ENCODE peak calls at places on chromosomes 6 and 20, in five cellular contexts. W is tibial nerve, X is neural progenitor cell, D is foreskin fibroblast, A is uterus. G is an unnamed sample.

GRCh38 chr6:57173886-57174510 is 1.9 kb downstream of the BAG2 start:
- DNase-seq in W (peak), D (peak), A (peak), X (peak), G (no peak)

GRCh38 chr20:59077705-59078104 is 35.1 kb upstream of the PRELID3B start:
- DNase-seq in A (no peak), X (no peak), D (no peak), W (no peak), G (no peak)

GRCh38 chr6:10425973-10426780 is 11.3 kb upstream of the TFAP2A start:
- DNase-seq in W (no peak), A (no peak), D (peak), X (peak), G (no peak)

GRCh38 chr6:149940673-149940984 is 1.2 kb upstream of the ULBP2 start:
- DNase-seq in W (no peak), D (no peak), A (no peak), X (no peak), G (no peak)

GRCh38 chr20:16175322-16175721 is 397.9 kb downstream of the KIF16B start:
- DNase-seq in A (no peak), X (no peak), D (no peak), W (no peak), G (no peak)

GRCh38 chr6:102701019-102701418 is 1307.5 kb downstream of the GRIK2 start:
- DNase-seq in X (no peak), W (no peak), A (no peak), D (no peak), G (no peak)

GRCh38 chr6:2841264-2842138 is at the start of gene SERPINB1:
- DNase-seq in D (peak), W (peak), A (peak), X (peak), G (peak)

GRCh38 chr20:49228676-49229075 is 9.5 kb downstream of the DDX27 start:
- DNase-seq in X (no peak), W (no peak), D (no peak), A (no peak), G (no peak)

GRCh38 chr6:168441434-168442391 is 729 bp downstream of the SMOC2 start:
- DNase-seq in X (peak), D (no peak), A (no peak), W (no peak), G (no peak)

GRCh38 chr6:162543221-162543620 is 184.3 kb downstream of the PRKN start:
- DNase-seq in A (no peak), X (peak), W (no peak), D (no peak), G (no peak)

GRCh38 chr6:63904844-63905243 is 269.2 kb downstream of the PHF3 start:
- DNase-seq in W (no peak), X (no peak), D (peak), A (no peak), G (no peak)

GRCh38 chr6:151413372-151414145 is 22.2 kb upstream of the ZBTB2 start:
- DNase-seq in X (no peak), D (no peak), W (no peak), A (no peak), G (no peak)

GRCh38 chr20:34977365-34978091 is 21.9 kb downstream of the MYH7B start:
- DNase-seq in W (no peak), D (no peak), A (no peak), X (no peak), G (no peak)

GRCh38 chr20:34578521-34579147 is 20.1 kb downstream of the MAP1LC3A start:
- DNase-seq in X (no peak), D (no peak), W (no peak), A (no peak), G (no peak)

GRCh38 chr6:13248053-13248452 is 80.3 kb downstream of the TBC1D7 start:
- DNase-seq in A (no peak), D (peak), W (no peak), X (peak), G (no peak)

GRCh38 chr20:47125553-47126373 is 230.7 kb downstream of the ZMYND8 start:
- DNase-seq in X (peak), A (peak), W (peak), D (no peak), G (no peak)

GRCh38 chr6:3277851-3278416 is 19.2 kb downstream of the PSMG4 start:
- DNase-seq in W (no peak), X (no peak), A (peak), D (no peak), G (no peak)

GRCh38 chr6:30568245-30568644 is 3.0 kb upstream of the ABCF1 start:
- DNase-seq in A (no peak), D (no peak), W (no peak), X (no peak), G (no peak)

GRCh38 chr6:7341989-7342742 is 29.2 kb upstream of the SSR1 start:
- DNase-seq in X (no peak), D (peak), W (no peak), A (no peak), G (no peak)

GRCh38 chr20:14051454-14051853 is 56.1 kb downstream of the MACROD2 start:
- DNase-seq in D (no peak), W (no peak), A (no peak), X (no peak), G (no peak)

GRCh38 chr20:13130707-13131103 is 90.4 kb upstream of the ISM1 start:
- DNase-seq in D (no peak), W (no peak), A (no peak), X (no peak), G (no peak)

GRCh38 chr6:6461138-6461537 is 127.4 kb upstream of the LY86 start:
- DNase-seq in W (no peak), D (no peak), X (no peak), A (no peak), G (no peak)

GRCh38 chr6:4732691-4733315 is 43.4 kb upstream of the CDYL start:
- DNase-seq in W (peak), X (peak), D (peak), A (peak), G (no peak)

GRCh38 chr6:36196049-36196879 is at the start of gene BRPF3:
- DNase-seq in A (peak), W (peak), D (peak), X (peak), G (peak)

GRCh38 chr6:146997062-146997461 is 207.2 kb upstream of the STXBP5 start:
- DNase-seq in W (no peak), A (no peak), X (no peak), D (peak), G (no peak)

GRCh38 chr6:41675176-41675767 is 37.0 kb downstream of the MDFI start:
- DNase-seq in W (no peak), X (no peak), A (no peak), D (no peak), G (no peak)

GRCh38 chr6:159941286-159942113 is 27.4 kb upstream of the IGF2R start:
- DNase-seq in D (peak), A (no peak), X (peak), W (no peak), G (no peak)

GRCh38 chr6:158018851-158019361 is 37.2 kb downstream of the SYNJ2 start:
- DNase-seq in D (peak), W (no peak), X (no peak), A (no peak), G (no peak)

GRCh38 chr6:110357696-110358535 is at the start of gene METTL24:
- DNase-seq in A (peak), W (no peak), X (peak), D (no peak), G (no peak)

GRCh38 chr6:76776876-76777275 is 686.4 kb downstream of the HTR1B start:
- DNase-seq in X (no peak), W (no peak), A (no peak), D (no peak), G (no peak)

GRCh38 chr20:61991476-61991875 is 74.2 kb downstream of the TAF4 start:
- DNase-seq in D (peak), A (no peak), X (no peak), W (no peak), G (no peak)

GRCh38 chr20:61989741-61990140 is 75.9 kb downstream of the TAF4 start:
- DNase-seq in A (no peak), X (no peak), W (no peak), D (no peak), G (no peak)

GRCh38 chr20:61988665-61989064 is 77.0 kb downstream of the TAF4 start:
- DNase-seq in W (no peak), X (no peak), A (no peak), D (no peak), G (no peak)

GRCh38 chr20:61993058-61993457 is 72.6 kb downstream of the TAF4 start:
- DNase-seq in X (no peak), W (no peak), D (no peak), A (no peak), G (no peak)

GRCh38 chr20:61990484-61990883 is 75.2 kb downstream of the TAF4 start:
- DNase-seq in A (no peak), W (no peak), X (no peak), D (no peak), G (no peak)
- H3K4me3 ChIP-seq in A (no peak), W (no peak), X (no peak), D (no peak), G (no peak)

GRCh38 chr6:137936798-137937197 is 69.7 kb downstream of the TNFAIP3 start:
- DNase-seq in W (no peak), D (no peak), A (no peak), X (no peak), G (no peak)

GRCh38 chr6:137938770-137939379 is 71.8 kb downstream of the TNFAIP3 start:
- DNase-seq in D (no peak), W (no peak), A (no peak), X (no peak), G (no peak)

GRCh38 chr6:137931849-137932465 is 64.9 kb downstream of the TNFAIP3 start:
- DNase-seq in X (no peak), D (no peak), W (no peak), A (no peak), G (no peak)

GRCh38 chr6:137928286-137928685 is 61.2 kb downstream of the TNFAIP3 start:
- DNase-seq in W (no peak), X (no peak), A (no peak), D (no peak), G (no peak)

DNA sequence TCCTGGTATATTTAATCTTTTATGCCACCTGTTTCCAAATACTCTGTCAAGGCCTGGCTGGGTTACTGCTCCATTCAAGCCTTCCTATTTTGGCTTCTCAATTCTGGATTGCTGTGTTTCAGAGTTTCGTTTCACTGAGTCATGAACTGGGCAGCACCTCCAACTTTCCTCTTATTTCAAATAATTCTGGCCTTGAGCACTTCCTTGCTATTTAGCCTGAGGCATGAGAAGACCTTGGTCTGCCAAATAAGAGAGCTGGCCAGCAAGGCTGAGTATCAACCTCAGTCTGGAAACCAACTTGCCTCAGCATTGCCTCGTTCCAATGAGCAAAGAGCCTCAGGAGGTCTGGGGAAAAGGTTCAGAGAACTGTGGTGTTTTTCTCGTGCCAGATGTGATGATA is 66.6 kb downstream of the TNFAIP3 start:
- DNase-seq in W (peak), A (no peak), D (peak), X (no peak), G (peak)
- H3K4me3 ChIP-seq in W (no peak), A (no peak), D (no peak), X (no peak), G (no peak)

DNA sequence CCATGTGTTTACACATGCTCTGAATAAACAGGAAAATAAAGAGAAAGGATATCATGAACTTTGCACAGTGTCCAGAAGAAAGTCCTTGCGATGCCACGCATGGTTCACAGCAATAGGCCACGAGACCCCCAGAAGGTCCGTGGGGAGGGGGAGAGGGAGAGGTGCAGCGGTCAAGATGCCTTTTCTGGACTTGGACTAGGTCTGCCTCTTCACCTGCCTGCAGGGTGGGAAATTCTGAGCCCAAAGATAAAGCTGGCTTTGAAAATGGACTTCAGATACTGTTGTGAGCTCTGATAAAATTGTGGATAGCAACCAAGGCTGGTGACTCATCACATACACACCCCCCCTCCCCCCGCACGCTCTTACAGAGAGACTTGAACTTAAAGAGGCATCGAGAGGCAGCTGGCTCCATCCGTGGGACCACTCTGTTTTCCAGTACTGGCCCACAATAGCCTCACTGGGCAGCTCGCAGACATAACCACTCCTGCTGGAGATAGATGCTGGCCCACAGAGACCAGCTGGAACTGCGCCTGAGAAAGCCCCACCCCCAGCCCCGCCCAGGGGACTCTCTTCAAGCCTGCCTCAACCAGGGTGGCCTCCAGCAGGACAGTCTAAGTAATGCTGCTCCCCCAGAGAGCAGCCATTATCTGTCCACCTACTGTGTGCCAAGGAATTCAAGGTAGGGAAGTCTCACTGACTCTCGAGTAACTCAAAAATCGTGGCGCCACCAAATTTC is 21.2 kb upstream of the NFATC2 start:
- DNase-seq in A (peak), D (peak), W (peak), X (peak), G (peak)
- H3K4me3 ChIP-seq in A (no peak), D (peak), W (peak), X (no peak), G (peak)

GRCh38 chr20:38927902-38928578 is 1.8 kb downstream of the FAM83D start:
- DNase-seq in A (no peak), D (no peak), X (no peak), W (no peak), G (no peak)
- H3K4me3 ChIP-seq in A (no peak), D (peak), X (peak), W (no peak), G (peak)

DNA sequence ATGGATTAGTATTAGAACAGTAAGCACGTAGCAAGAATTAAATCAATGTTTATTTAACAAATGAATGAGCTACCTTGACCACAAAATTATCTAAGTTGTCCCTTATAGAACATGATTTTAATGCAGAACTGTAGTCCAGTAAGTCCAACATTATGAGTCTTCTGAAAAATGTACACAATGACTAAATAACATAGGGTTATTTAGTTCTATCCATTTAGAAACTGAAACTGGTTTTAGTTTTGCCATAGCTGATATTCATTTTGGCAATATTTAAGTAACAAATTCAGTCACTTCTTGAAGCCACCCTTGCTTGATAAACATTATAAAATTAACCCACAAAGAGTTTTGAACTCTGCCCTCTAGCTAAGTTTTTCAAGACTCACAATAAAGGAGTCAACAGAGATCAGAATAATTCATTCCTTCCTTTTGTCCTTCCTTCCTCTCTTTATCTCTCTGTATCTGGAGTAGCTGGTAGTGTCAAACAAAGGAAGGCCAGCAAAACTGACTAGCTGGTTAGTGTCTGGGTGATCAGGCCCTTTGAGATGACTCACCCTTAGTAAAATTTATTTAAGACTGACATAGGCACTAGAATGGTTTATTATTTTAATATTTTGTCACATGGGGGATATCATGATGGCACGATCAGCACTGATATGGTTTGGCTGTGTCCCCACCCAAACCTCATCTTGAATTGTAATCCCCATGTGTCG is 115.1 kb downstream of the BTBD9 start:
- DNase-seq in W (no peak), X (no peak), A (no peak), D (peak), G (no peak)
- H3K4me3 ChIP-seq in W (no peak), X (no peak), A (no peak), D (no peak), G (no peak)